ENCODE peak calls at places on chromosomes 4 and X, in eight cellular contexts. X is GM20000; M is HS-5; Q is effector memory CD8-positive, alpha-beta T cell; I is stimulated activated CD4-positive, alpha-beta T cell treated with anti-CD3 and anti-CD28 coated beads, Interleukin-1b, Interleukin-23, amount 100 ng/mL, for 1 hour; A is NCI-H1092; B is GM12878; H is breast epithelium. O is an unnamed sample.

GRCh38 chrX:143500751-143501150 is 16.5 kb downstream of the SPANXN3 start:
- DNase-seq in X (no peak), M (no peak), Q (no peak), I (no peak), A (no peak), B (no peak), H (no peak), O (no peak)

GRCh38 chrX:117996918-117997480 is 119.6 kb downstream of the KLHL13 start:
- DNase-seq in X (peak; percentile 1), M (peak; percentile 32), Q (no peak), I (no peak), A (no peak), B (no peak), H (no peak), O (no peak)

GRCh38 chrX:29071525-29071924 is 484.3 kb downstream of the IL1RAPL1 start:
- DNase-seq in X (no peak), M (peak; percentile 37), Q (no peak), I (no peak), A (no peak), B (no peak), H (no peak), O (no peak)

GRCh38 chr4:153467897-153468262 is 1.7 kb downstream of the TMEM131L start:
- DNase-seq in X (no peak), M (no peak), Q (peak; percentile 25), I (no peak), A (no peak), B (no peak), H (no peak), O (no peak)

GRCh38 chr4:182808673-182809416 is 108.3 kb downstream of the DCTD start:
- DNase-seq in X (peak; percentile 67), M (peak; percentile 55), Q (peak; percentile 65), I (no peak), A (no peak), B (peak; percentile 55), H (no peak), O (no peak)

GRCh38 chr4:153126137-153126536 is 78.1 kb upstream of the TRIM2 start:
- DNase-seq in X (no peak), M (no peak), Q (no peak), I (no peak), A (no peak), B (no peak), H (no peak), O (no peak)

GRCh38 chr4:69881173-69881773 is 21.3 kb upstream of the SULT1E1 start:
- DNase-seq in X (peak; percentile 29), M (peak; percentile 11), Q (no peak), I (peak; percentile 0), A (no peak), B (no peak), H (no peak), O (no peak)

GRCh38 chrX:70664726-70665125 is 220.1 kb downstream of the DLG3 start:
- DNase-seq in X (peak; percentile 6), M (no peak), Q (no peak), I (no peak), A (no peak), B (no peak), H (no peak), O (no peak)

GRCh38 chr4:150799207-150799606 is 215.9 kb downstream of the LRBA start:
- DNase-seq in X (no peak), M (no peak), Q (no peak), I (no peak), A (no peak), B (no peak), H (no peak), O (no peak)

GRCh38 chr4:183417356-183417755 is 27.1 kb upstream of the CDKN2AIP start:
- DNase-seq in X (no peak), M (no peak), Q (no peak), I (no peak), A (no peak), B (no peak), H (no peak), O (no peak)

GRCh38 chr4:89839558-89839957 is 2.6 kb upstream of the SNCA start:
- DNase-seq in X (no peak), M (no peak), Q (no peak), I (no peak), A (no peak), B (no peak), H (no peak), O (no peak)

GRCh38 chr4:102789317-102789717 is 28.5 kb upstream of the MANBA start:
- DNase-seq in X (no peak), M (no peak), Q (no peak), I (no peak), A (no peak), B (no peak), H (no peak), O (no peak)

GRCh38 chrX:2401201-2401589 is 99.6 kb downstream of the DHRSX start:
- DNase-seq in X (no peak), M (no peak), Q (no peak), I (no peak), A (no peak), B (no peak), H (peak; percentile 25), O (no peak)

GRCh38 chr4:184856277-184856609 is 30.5 kb upstream of the ACSL1 start:
- DNase-seq in X (peak; percentile 25), M (no peak), Q (no peak), I (no peak), A (no peak), B (no peak), H (no peak), O (no peak)

GRCh38 chr4:78845469-78845868 is 69.3 kb downstream of the BMP2K start:
- DNase-seq in X (peak; percentile 12), M (no peak), Q (no peak), I (no peak), A (no peak), B (peak; percentile 5), H (no peak), O (no peak)

GRCh38 chrX:9279271-9279596 is 185.6 kb upstream of the TBL1X start:
- DNase-seq in X (no peak), M (no peak), Q (no peak), I (no peak), A (no peak), B (no peak), H (no peak), O (no peak)

GRCh38 chr4:1241466-1241935 is 7.4 kb downstream of the CTBP1 start:
- DNase-seq in X (peak; percentile 31), M (no peak), Q (no peak), I (no peak), A (no peak), B (no peak), H (no peak), O (no peak)

GRCh38 chr4:181550381-181550780 is 692.8 kb upstream of the TENM3 start:
- DNase-seq in X (no peak), M (no peak), Q (no peak), I (no peak), A (no peak), B (no peak), H (no peak), O (no peak)

GRCh38 chr4:148834804-148835598 is 392.8 kb upstream of the NR3C2 start:
- DNase-seq in X (no peak), M (peak; percentile 8), Q (no peak), I (no peak), A (no peak), B (no peak), H (no peak), O (no peak)

GRCh38 chr4:31365006-31365690 is 645.0 kb downstream of the PCDH7 start:
- DNase-seq in X (no peak), M (no peak), Q (no peak), I (no peak), A (no peak), B (no peak), H (no peak), O (no peak)

GRCh38 chrX:134172588-134173259 is 64.3 kb upstream of the CCDC160 start:
- DNase-seq in X (peak; percentile 25), M (no peak), Q (no peak), I (no peak), A (no peak), B (no peak), H (no peak), O (no peak)

GRCh38 chr4:108345862-108346530 is 177.3 kb upstream of the LEF1 start:
- DNase-seq in X (no peak), M (peak; percentile 14), Q (no peak), I (no peak), A (no peak), B (no peak), H (no peak), O (no peak)

GRCh38 chr4:98838528-98838927 is 90.4 kb downstream of the EIF4E start:
- DNase-seq in X (no peak), M (no peak), Q (no peak), I (no peak), A (no peak), B (no peak), H (no peak), O (no peak)

GRCh38 chr4:168619266-168619631 is 122.4 kb downstream of the PALLD start:
- DNase-seq in X (no peak), M (no peak), Q (no peak), I (no peak), A (no peak), B (no peak), H (no peak), O (no peak)

GRCh38 chr4:23763559-23763958 is 126.3 kb downstream of the PPARGC1A start:
- DNase-seq in X (no peak), M (no peak), Q (no peak), I (no peak), A (no peak), B (no peak), H (no peak), O (no peak)

GRCh38 chrX:45320191-45320590 is 119.5 kb upstream of the DIPK2B start:
- DNase-seq in X (no peak), M (no peak), Q (no peak), I (no peak), A (no peak), B (no peak), H (no peak), O (no peak)

GRCh38 chr4:91963489-91963888 is 340.3 kb upstream of the GRID2 start:
- DNase-seq in X (no peak), M (peak; percentile 81), Q (no peak), I (no peak), A (no peak), B (no peak), H (no peak), O (no peak)

GRCh38 chr4:176011523-176011922 is 54.1 kb upstream of the WDR17 start:
- DNase-seq in X (no peak), M (no peak), Q (no peak), I (no peak), A (no peak), B (peak; percentile 25), H (no peak), O (no peak)

GRCh38 chr4:149589826-149590225 is 225.8 kb downstream of the IQCM start:
- DNase-seq in X (no peak), M (no peak), Q (no peak), I (no peak), A (no peak), B (no peak), H (no peak), O (no peak)

GRCh38 chr4:137156054-137156453 is 376.2 kb downstream of the PCDH18 start:
- DNase-seq in X (no peak), M (peak; percentile 77), Q (no peak), I (no peak), A (no peak), B (no peak), H (no peak), O (no peak)

GRCh38 chr4:16993966-16994840 is 95.8 kb upstream of the LDB2 start:
- DNase-seq in X (no peak), M (no peak), Q (no peak), I (no peak), A (no peak), B (no peak), H (no peak), O (no peak)

GRCh38 chr4:114921790-114922581 is 191.4 kb downstream of the NDST4 start:
- DNase-seq in X (no peak), M (no peak), Q (no peak), I (no peak), A (no peak), B (no peak), H (no peak), O (no peak)

GRCh38 chr4:16029329-16029728 is 54.5 kb downstream of the PROM1 start:
- DNase-seq in X (no peak), M (no peak), Q (no peak), I (no peak), A (no peak), B (no peak), H (no peak), O (no peak)

GRCh38 chrX:138463476-138463875 is 248.0 kb downstream of the FGF13 start:
- DNase-seq in X (no peak), M (no peak), Q (no peak), I (no peak), A (no peak), B (no peak), H (no peak), O (no peak)